ENCODE peak calls at places on chromosomes 7 and 10, in six cellular contexts. A is MM.1S, V is GM23248, I is PC-3, X is GM23338, R is SK-N-SH. G is an unnamed sample. For H3F3A, the result is how much of the 10 kb centered on the place peaks cover.

GRCh38 chr10:43078986-43079273 is 2.1 kb downstream of the RET start:
- DNase-seq in A (no peak), V (peak), I (no peak), X (peak), R (peak), G (peak)

GRCh38 chr7:31986878-31987518 is 83.2 kb downstream of the PDE1C start:
- DNase-seq in A (no peak), V (peak), I (peak), X (no peak), R (no peak), G (no peak)

GRCh38 chr10:100831742-100832141 is 81.0 kb upstream of the SLF2 start:
- DNase-seq in A (no peak), V (no peak), I (no peak), X (no peak), R (no peak), G (no peak)

GRCh38 chr7:36653671-36654355 is 70.5 kb downstream of the AOAH start:
- DNase-seq in A (no peak), V (peak), I (no peak), X (peak), R (no peak), G (peak)

GRCh38 chr7:108222236-108222892 is 92.2 kb upstream of the LAMB4 start:
- DNase-seq in A (no peak), V (peak), I (no peak), X (peak), R (no peak), G (no peak)

GRCh38 chr7:30633223-30633622 is 38.5 kb downstream of the GARS1 start:
- DNase-seq in A (no peak), V (no peak), I (no peak), X (no peak), R (no peak), G (no peak)

GRCh38 chr10:58773942-58774341 is 261.3 kb downstream of the BICC1 start:
- DNase-seq in A (no peak), V (no peak), I (no peak), X (no peak), R (no peak), G (no peak)

GRCh38 chr7:93574269-93574645 is 267 bp downstream of the CALCR start:
- DNase-seq in A (no peak), V (no peak), I (no peak), X (peak), R (peak), G (peak)

GRCh38 chr7:43454936-43455518 is 127.9 kb upstream of the STK17A start:
- DNase-seq in A (peak), V (peak), I (peak), X (peak), R (peak), G (peak)

GRCh38 chr10:70596110-70596798 is 6.3 kb downstream of the PRF1 start:
- DNase-seq in A (no peak), V (no peak), I (no peak), X (no peak), R (no peak), G (no peak)

DNA sequence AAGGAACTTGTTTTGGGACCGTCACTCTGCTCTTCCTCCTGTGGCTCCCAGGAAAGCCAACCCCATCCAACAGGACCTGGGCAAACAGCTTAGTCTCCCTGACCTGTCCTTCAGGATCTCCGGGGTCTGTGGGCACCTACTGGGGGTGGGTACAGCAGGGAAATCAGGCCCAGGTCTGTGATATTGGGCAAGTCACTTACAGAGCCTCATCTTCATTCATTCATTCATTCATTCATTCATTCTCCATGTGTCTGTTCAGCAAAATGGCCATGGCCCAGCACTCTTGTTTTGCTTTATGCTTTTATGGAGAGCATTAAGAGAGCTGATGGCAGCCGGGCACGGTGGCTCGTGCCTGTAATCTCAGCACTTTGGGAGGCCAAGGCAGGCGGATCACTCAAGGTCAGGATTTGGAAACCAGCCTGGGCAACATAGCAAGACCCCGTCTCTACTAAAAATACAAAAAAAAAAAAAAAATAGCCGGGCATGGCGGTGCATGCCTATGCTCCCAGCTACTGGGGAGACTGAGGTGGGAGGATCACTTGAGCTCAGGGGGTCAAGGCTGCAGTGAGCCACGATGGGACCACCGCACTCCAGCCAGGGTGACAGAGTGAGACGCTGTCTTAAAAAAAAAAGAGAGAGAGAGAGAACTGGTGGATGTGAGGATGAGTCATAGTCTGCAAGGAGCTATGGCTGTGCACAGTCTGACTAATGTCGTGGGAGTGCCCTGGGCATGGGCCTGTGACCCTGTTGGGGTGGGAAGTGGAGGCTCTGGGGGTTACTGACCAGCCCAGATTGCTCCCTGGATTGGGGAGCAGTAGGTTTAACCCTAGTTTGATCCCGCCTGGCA is 54.3 kb downstream of the CLIP2 start:
- DNase-seq in A (no peak), V (peak), I (peak), X (no peak), R (no peak), G (no peak)
- TF ChIP-seq EZH2phosphoT487 in A (no peak), V (no peak), I (no peak), X (no peak), R (no peak), G (no peak)

GRCh38 chr7:29613100-29613499 is 49.5 kb downstream of the PRR15 start:
- DNase-seq in A (no peak), V (no peak), I (no peak), X (peak), R (no peak), G (peak)

GRCh38 chr7:29614229-29614628 is 50.6 kb downstream of the PRR15 start:
- DNase-seq in A (no peak), V (no peak), I (peak), X (no peak), R (no peak), G (no peak)

GRCh38 chr7:29612596-29612995 is 49.0 kb downstream of the PRR15 start:
- DNase-seq in A (no peak), V (peak), I (peak), X (no peak), R (no peak), G (no peak)

GRCh38 chr7:29610031-29610490 is 46.4 kb downstream of the PRR15 start:
- DNase-seq in A (no peak), V (peak), I (no peak), X (no peak), R (no peak), G (no peak)

DNA sequence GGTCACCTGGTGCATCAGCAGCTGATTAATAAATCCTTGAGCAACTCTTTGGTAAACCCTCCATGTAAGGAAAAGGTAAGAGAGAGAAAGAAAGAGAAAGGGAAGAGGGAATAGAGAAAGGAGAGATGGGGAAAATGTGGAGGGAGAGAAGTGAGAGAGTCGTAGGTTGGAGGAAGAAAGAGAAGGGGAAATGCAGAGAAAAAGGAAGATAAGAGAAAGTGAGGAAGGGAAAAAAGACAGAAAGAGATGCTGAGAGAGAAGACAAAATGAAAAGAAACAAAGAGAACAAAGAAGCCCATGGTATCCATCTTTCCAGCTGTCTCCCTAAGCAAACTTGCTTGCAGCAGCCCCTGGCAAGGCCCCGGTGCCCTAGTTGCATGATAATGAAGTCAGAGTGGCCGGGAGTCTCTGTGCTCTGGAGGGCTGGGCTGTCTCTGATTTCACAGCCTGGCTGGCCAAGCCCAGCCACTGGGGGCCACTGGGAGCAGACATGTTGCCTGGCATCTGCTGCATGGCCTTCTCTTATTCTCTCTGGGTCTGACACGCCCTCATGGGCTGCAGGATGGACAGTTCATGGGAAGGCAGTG is 48.4 kb downstream of the PRR15 start:
- DNase-seq in A (no peak), V (peak), I (no peak), X (peak), R (no peak), G (no peak)
- H3F3A ChIP-seq in A (under half), V (half or more), I (under half), X (under half), R (under half), G (under half)

GRCh38 chr7:130989006-130989795 is 255.2 kb upstream of the KLF14 start:
- DNase-seq in A (no peak), V (no peak), I (no peak), X (no peak), R (no peak), G (no peak)

GRCh38 chr7:130987092-130987491 is 253.1 kb upstream of the KLF14 start:
- DNase-seq in A (no peak), V (no peak), I (peak), X (peak), R (no peak), G (no peak)

GRCh38 chr7:130988443-130988842 is 254.4 kb upstream of the KLF14 start:
- DNase-seq in A (no peak), V (peak), I (no peak), X (peak), R (peak), G (peak)

GRCh38 chr7:130993671-130994365 is 259.8 kb upstream of the KLF14 start:
- DNase-seq in A (no peak), V (no peak), I (no peak), X (no peak), R (no peak), G (no peak)

GRCh38 chr7:130990178-130990832 is 256.3 kb upstream of the KLF14 start:
- DNase-seq in A (no peak), V (no peak), I (no peak), X (no peak), R (no peak), G (no peak)
- TF ChIP-seq EZH2phosphoT487 in A (no peak), V (no peak), I (no peak), X (no peak), R (no peak), G (no peak)

GRCh38 chr7:55105952-55106351 is 87.1 kb downstream of the EGFR start:
- DNase-seq in A (no peak), V (peak), I (no peak), X (no peak), R (peak), G (no peak)
- H3F3A ChIP-seq in A (under half), V (under half), I (under half), X (under half), R (under half), G (under half)

GRCh38 chr10:128431997-128432396 is 305.8 kb upstream of the MKI67 start:
- DNase-seq in A (no peak), V (no peak), I (no peak), X (peak), R (no peak), G (no peak)
- TF ChIP-seq EZH2phosphoT487 in A (no peak), V (no peak), I (no peak), X (no peak), R (no peak), G (no peak)

DNA sequence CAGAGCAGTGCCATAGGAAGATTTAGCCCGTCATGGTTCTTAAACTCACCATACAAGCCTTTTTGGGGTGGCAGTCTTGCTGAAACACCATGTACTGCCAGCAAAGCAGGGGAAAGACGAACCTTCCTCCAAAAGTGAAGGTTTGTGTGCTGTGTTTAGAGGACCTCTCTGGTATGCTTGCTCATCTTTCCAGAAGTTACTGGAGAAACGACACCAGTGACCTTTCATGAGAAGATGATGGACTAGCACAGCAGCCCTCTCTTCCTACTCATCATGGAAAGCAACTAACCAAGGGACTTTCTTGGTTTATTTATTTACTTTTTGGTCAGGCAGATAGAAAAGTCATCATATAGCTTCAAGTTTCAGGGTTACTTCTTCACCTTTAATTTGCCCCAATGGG is 247.4 kb downstream of the PTEN start:
- DNase-seq in A (no peak), V (peak), I (no peak), X (no peak), R (no peak), G (no peak)
- H3F3A ChIP-seq in A (under half), V (under half), I (under half), X (under half), R (under half), G (under half)

GRCh38 chr10:52437205-52437646 is 123.1 kb downstream of the DKK1 start:
- DNase-seq in A (peak), V (no peak), I (no peak), X (no peak), R (no peak), G (no peak)

GRCh38 chr10:52442576-52442975 is 128.5 kb downstream of the DKK1 start:
- DNase-seq in A (no peak), V (peak), I (peak), X (no peak), R (no peak), G (no peak)

GRCh38 chr10:52438119-52438518 is 124.0 kb downstream of the DKK1 start:
- DNase-seq in A (no peak), V (no peak), I (no peak), X (no peak), R (no peak), G (no peak)

GRCh38 chr10:52443419-52444388 is 129.6 kb downstream of the DKK1 start:
- DNase-seq in A (no peak), V (peak), I (peak), X (no peak), R (no peak), G (no peak)

DNA sequence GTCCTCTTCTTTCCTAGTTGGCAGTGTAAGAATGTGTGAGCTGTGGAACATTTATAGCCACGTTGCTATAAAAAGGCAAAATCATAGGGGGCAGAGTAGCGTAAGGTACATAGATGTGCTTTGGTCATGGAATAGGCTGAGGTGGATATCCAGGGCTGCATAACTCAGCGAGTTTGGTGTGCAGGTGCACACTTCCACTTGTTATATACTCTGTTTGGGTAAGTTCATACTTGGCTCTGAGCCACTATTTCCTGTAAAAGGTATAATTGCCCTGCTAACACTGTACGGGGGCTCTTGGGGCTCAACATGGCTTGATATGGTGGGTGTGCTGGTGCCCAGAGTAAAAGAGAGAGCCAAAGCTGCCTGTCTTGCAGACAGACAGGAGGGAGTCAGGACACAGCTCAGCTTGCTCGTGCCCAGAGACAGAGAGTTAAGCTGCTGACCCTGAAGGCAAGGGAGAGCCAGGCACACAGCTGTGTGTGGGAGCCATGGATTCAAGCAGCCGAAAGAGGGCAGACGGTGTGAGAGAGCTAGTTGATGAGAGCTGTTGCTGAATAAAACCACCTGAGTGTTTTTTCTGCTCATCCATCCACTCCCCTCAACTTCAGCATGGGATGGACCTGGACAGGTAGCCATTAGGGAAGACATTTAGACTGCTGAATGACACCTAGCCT is 126.7 kb downstream of the DKK1 start:
- DNase-seq in A (peak), V (no peak), I (peak), X (peak), R (no peak), G (peak)
- TF ChIP-seq EZH2phosphoT487 in A (no peak), V (no peak), I (no peak), X (no peak), R (no peak), G (no peak)

DNA sequence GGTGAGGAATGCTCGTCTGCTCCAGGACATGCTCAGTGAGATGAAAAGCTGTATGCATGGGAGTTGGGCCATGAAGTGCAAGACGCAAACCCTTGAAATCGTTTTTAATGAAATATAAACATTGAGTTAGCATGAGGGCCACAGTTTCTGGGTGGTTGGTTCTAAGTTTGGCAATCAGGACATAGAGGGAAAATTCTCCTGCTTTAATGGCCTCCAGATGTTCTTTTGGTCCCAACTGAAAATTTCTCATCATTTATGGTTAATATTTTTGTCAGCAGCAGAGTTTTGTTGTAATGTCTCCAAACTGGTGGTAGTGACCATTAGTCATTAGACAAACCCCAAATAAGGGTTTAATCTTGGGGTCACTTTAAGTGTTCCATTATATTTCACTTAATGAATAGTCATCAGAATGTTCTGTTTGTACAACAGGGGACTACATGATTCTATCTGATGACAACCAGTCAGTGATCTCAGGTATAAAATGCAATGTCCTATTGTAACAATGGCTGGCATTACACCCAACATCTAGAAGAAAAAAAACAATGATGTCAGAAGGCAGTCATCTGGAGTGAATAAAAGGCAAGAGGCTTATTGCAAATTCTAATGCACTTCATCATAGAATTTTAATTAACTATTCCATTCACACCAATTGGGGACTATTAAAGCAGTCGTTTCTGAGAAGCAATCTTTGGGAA is 197.4 kb downstream of the JCAD start:
- DNase-seq in A (no peak), V (peak), I (peak), X (no peak), R (no peak), G (no peak)
- H3F3A ChIP-seq in A (under half), V (under half), I (under half), X (under half), R (under half), G (under half)